ENCODE peak calls at places on chromosome 9, in seven cellular contexts. B is pancreas, K is cardiac muscle cell, P is ovary, I is upper lobe of right lung, X is fibroblast of lung, Q is stomach. V is an unnamed sample.
A peak's percentile ranks its signal among the peaks of the same experiment; 100 is the strongest.

GRCh38 chr9:136122425-136123383 is 4.0 kb upstream of the TMEM250 start:
- DNase-seq in B (peak; percentile 78), K (peak; percentile 58), P (peak; percentile 81), I (peak; percentile 89), X (peak; percentile 17), Q (peak; percentile 83), V (peak; percentile 83)

GRCh38 chr9:96646081-96646991 is 8.8 kb downstream of the PRXL2C start:
- DNase-seq in B (no peak), K (peak; percentile 53), P (no peak), I (no peak), X (peak; percentile 53), Q (no peak), V (no peak)

GRCh38 chr9:109033941-109034700 is 20.8 kb upstream of the CTNNAL1 start:
- DNase-seq in B (no peak), K (no peak), P (no peak), I (no peak), X (peak; percentile 36), Q (no peak), V (no peak)

GRCh38 chr9:109192732-109193361 is 25.8 kb upstream of the FRRS1L start:
- DNase-seq in B (peak; percentile 60), K (peak; percentile 46), P (peak; percentile 68), I (no peak), X (peak; percentile 7), Q (peak; percentile 68), V (peak; percentile 37)

GRCh38 chr9:118533850-118534249 is 829.6 kb downstream of the TLR4 start:
- DNase-seq in B (no peak), K (no peak), P (no peak), I (no peak), X (no peak), Q (no peak), V (no peak)

GRCh38 chr9:137311171-137311970 is 9.3 kb upstream of the NRARP start:
- DNase-seq in B (peak; percentile 98), K (no peak), P (peak; percentile 26), I (peak; percentile 78), X (no peak), Q (peak; percentile 90), V (peak; percentile 8)

GRCh38 chr9:93665566-93666278 is 89.3 kb downstream of the PHF2 start:
- DNase-seq in B (peak; percentile 6), K (no peak), P (no peak), I (no peak), X (no peak), Q (no peak), V (peak; percentile 4)

GRCh38 chr9:96726946-96727345 is 50.9 kb downstream of the ZNF510 start:
- DNase-seq in B (no peak), K (no peak), P (no peak), I (no peak), X (no peak), Q (no peak), V (no peak)

GRCh38 chr9:2389404-2389803 is 232.2 kb upstream of the VLDLR start:
- DNase-seq in B (no peak), K (peak; percentile 18), P (no peak), I (no peak), X (peak; percentile 27), Q (no peak), V (no peak)

GRCh38 chr9:126419475-126419874 is 92.8 kb downstream of the MVB12B start:
- DNase-seq in B (no peak), K (no peak), P (no peak), I (no peak), X (peak; percentile 64), Q (no peak), V (peak; percentile 54)

GRCh38 chr9:750264-750967 is 91.1 kb upstream of the DMRT1 start:
- DNase-seq in B (no peak), K (no peak), P (no peak), I (no peak), X (no peak), Q (no peak), V (no peak)

GRCh38 chr9:90308746-90309145 is 333.9 kb downstream of the DIRAS2 start:
- DNase-seq in B (no peak), K (no peak), P (no peak), I (no peak), X (no peak), Q (no peak), V (no peak)

GRCh38 chr9:127589955-127590370 is 22.1 kb upstream of the STXBP1 start:
- DNase-seq in B (peak; percentile 80), K (peak; percentile 87), P (peak; percentile 76), I (no peak), X (peak; percentile 68), Q (peak; percentile 70), V (peak; percentile 77)

GRCh38 chr9:34334337-34334824 is 5.0 kb downstream of the NUDT2 start:
- DNase-seq in B (peak; percentile 39), K (peak; percentile 25), P (no peak), I (no peak), X (peak; percentile 14), Q (no peak), V (no peak)

GRCh38 chr9:27799326-27799725 is 226.0 kb upstream of the C9orf72 start:
- DNase-seq in B (no peak), K (no peak), P (no peak), I (no peak), X (no peak), Q (no peak), V (no peak)

GRCh38 chr9:124001865-124002525 is 9.6 kb upstream of the LHX2 start:
- DNase-seq in B (no peak), K (no peak), P (no peak), I (no peak), X (no peak), Q (no peak), V (no peak)

GRCh38 chr9:77392328-77392727 is 215.0 kb downstream of the VPS13A start:
- DNase-seq in B (no peak), K (no peak), P (no peak), I (no peak), X (no peak), Q (no peak), V (no peak)

GRCh38 chr9:93968451-93969327 is 13.5 kb upstream of the BARX1 start:
- DNase-seq in B (no peak), K (no peak), P (no peak), I (no peak), X (peak; percentile 45), Q (no peak), V (no peak)

GRCh38 chr9:112378441-112379176 is 1.3 kb upstream of the HSDL2 start:
- DNase-seq in B (peak; percentile 22), K (no peak), P (peak; percentile 31), I (peak; percentile 58), X (peak; percentile 20), Q (no peak), V (peak; percentile 58)

GRCh38 chr9:36074870-36075532 is 38.3 kb downstream of the RECK start:
- DNase-seq in B (peak; percentile 68), K (peak; percentile 93), P (peak; percentile 75), I (peak; percentile 68), X (peak; percentile 78), Q (peak; percentile 68), V (peak; percentile 90)

GRCh38 chr9:85114799-85115198 is 445.3 kb downstream of the NTRK2 start:
- DNase-seq in B (no peak), K (no peak), P (no peak), I (no peak), X (peak; percentile 44), Q (no peak), V (no peak)

GRCh38 chr9:121610638-121610953 is 40.8 kb upstream of the DAB2IP start:
- DNase-seq in B (no peak), K (no peak), P (no peak), I (no peak), X (no peak), Q (no peak), V (no peak)

GRCh38 chr9:92964981-92965758 is 17.8 kb downstream of the FGD3 start:
- DNase-seq in B (no peak), K (no peak), P (no peak), I (peak; percentile 77), X (no peak), Q (peak; percentile 40), V (no peak)

GRCh38 chr9:131739988-131740648 is at the start of gene RAPGEF1:
- DNase-seq in B (peak; percentile 81), K (peak; percentile 59), P (peak; percentile 86), I (peak; percentile 90), X (peak; percentile 18), Q (peak; percentile 78), V (peak; percentile 68)

GRCh38 chr9:74643303-74643933 is 146.3 kb downstream of the RORB start:
- DNase-seq in B (no peak), K (no peak), P (no peak), I (no peak), X (no peak), Q (no peak), V (no peak)

GRCh38 chr9:33719581-33720374 is 75.6 kb upstream of the PRSS3 start:
- DNase-seq in B (no peak), K (peak; percentile 19), P (no peak), I (peak; percentile 63), X (no peak), Q (peak; percentile 29), V (no peak)

GRCh38 chr9:86354882-86355399 is 731 bp upstream of the TUT7 start:
- DNase-seq in B (no peak), K (peak; percentile 28), P (no peak), I (no peak), X (no peak), Q (no peak), V (no peak)
- TF ChIP-seq CTCF in B (no peak), K (no peak), P (no peak), I (no peak), X (no peak), Q (no peak), V (peak; percentile 41)

DNA sequence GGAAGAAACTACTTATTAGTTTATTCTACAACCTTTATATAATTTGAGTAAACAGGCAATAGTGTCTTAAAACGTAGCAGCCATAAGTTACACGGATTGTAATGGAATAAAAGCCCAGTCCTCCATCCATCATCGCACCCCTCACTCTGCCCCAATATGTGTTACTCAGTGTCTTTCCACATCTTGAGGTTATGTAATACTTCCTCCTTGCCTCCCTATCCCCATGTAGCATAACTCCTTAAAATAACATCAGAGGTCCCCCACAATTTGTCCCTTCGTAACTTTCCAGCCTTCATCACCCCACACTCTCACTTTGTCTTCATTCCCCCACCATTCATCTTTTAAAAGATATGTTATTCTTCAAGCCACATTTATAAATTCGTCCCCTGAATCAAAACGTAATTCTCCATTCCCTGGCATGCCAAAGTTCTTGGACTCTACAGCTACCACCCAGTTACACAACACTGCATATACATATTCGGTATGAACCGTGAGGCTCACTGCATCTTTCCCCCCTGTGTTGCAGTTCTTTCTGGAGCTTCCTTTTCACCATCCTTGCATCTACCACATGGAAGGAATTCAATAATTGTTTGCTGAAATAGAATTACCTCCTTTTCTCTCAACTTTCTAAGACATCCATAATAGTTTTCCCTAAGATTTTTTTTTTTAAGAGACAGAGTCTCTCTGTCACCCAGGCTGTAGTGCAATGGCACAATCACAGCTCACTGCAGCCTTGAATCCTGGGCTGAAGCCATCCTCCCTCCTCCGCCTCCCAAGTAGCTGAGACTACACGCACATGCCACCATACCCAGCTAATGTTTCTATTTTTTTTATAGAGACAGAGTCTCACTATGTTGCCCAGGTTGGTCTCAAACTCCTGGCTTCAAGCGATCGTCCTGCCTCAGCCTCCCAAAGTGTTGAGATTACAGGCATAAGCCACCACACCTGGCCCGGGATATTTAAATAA is 3.4 kb downstream of the LPAR1 start:
- DNase-seq in B (no peak), K (peak; percentile 59), P (no peak), I (no peak), X (no peak), Q (no peak), V (no peak)
- H3K27me3 ChIP-seq in B (no peaks in the 10 kb centered on the region), K (peaks cover 53% of the 10 kb centered on the region), P (no peaks in the 10 kb centered on the region), I (peaks cover 13% of the 10 kb centered on the region), X (no peaks in the 10 kb centered on the region), Q (peaks cover 7% of the 10 kb centered on the region), V (peaks cover 5% of the 10 kb centered on the region)

GRCh38 chr9:37419204-37419603 is 3.3 kb upstream of the GRHPR start:
- DNase-seq in B (no peak), K (no peak), P (no peak), I (no peak), X (no peak), Q (no peak), V (no peak)
- H3K27ac ChIP-seq in B (no peak overlapping the region), K (no peak overlapping the region), P (no peak overlapping the region), I (no peak overlapping the region), X (no peak overlapping the region), Q (no peak overlapping the region), V (no peak overlapping the region)

GRCh38 chr9:129568560-129569505 is 52.1 kb downstream of the C9orf50 start:
- DNase-seq in B (peak; percentile 69), K (peak; percentile 62), P (peak; percentile 78), I (peak; percentile 72), X (peak; percentile 47), Q (peak; percentile 71), V (peak; percentile 49)
- TF ChIP-seq CTCF in B (no peak), K (no peak), P (no peak), I (no peak), X (no peak), Q (no peak), V (no peak)

V was measured in adrenal gland.